ENCODE peak calls at places on chromosomes 5 and 9, in seven cellular contexts. H is SJSA1; S is activated CD8-positive, alpha-beta memory T cell treated with anti-CD3 and anti-CD28 coated beads, Interleukin-2, amount 50 U/mL, for 48 hours; R is tibial artery; C is IMR-90; X is C1 segment of cervical spinal cord; T is breast epithelium. M is an unnamed sample.

GRCh38 chr5:172642046-172642409 is 965 bp downstream of the NEURL1B start:
- DNase-seq in S (no peak), X (no peak), H (peak; percentile 28), R (no peak), C (peak; percentile 21), T (no peak), M (no peak)

GRCh38 chr5:62720036-62720441 is 141.4 kb downstream of the LRRC70 start:
- DNase-seq in R (no peak), H (no peak), C (peak; percentile 21), X (no peak), T (no peak), S (no peak), M (peak; percentile 1)

GRCh38 chr5:32420506-32420905 is 24.0 kb downstream of the ZFR start:
- DNase-seq in H (no peak), S (no peak), T (no peak), X (no peak), R (no peak), C (peak; percentile 59), M (no peak)

GRCh38 chr5:169009171-169009570 is 291.8 kb downstream of the SLIT3 start:
- DNase-seq in S (no peak), R (no peak), C (no peak), H (no peak), X (no peak), T (no peak), M (no peak)

GRCh38 chr5:37771731-37772130 is 68.1 kb downstream of the GDNF start:
- DNase-seq in X (no peak), R (no peak), S (no peak), H (peak; percentile 98), T (no peak), C (peak; percentile 98), M (peak; percentile 71)

GRCh38 chr5:36507332-36507952 is 99.0 kb upstream of the SLC1A3 start:
- DNase-seq in R (peak; percentile 81), S (peak; percentile 90), T (peak; percentile 80), X (peak; percentile 5), H (peak; percentile 65), C (peak; percentile 57), M (peak; percentile 52)

GRCh38 chr5:179974281-179974945 is 66.7 kb upstream of the TBC1D9B start:
- DNase-seq in R (no peak), T (no peak), S (no peak), C (no peak), X (no peak), H (no peak), M (no peak)

GRCh38 chr9:91185193-91185886 is 176.4 kb downstream of the AUH start:
- DNase-seq in H (no peak), S (no peak), C (no peak), X (no peak), R (peak; percentile 29), T (no peak), M (no peak)

GRCh38 chr9:34554211-34555001 is 31.6 kb upstream of the ENHO start:
- DNase-seq in X (no peak), H (no peak), R (peak; percentile 32), C (no peak), T (no peak), S (no peak), M (no peak)

GRCh38 chr5:72505026-72505425 is 2.2 kb downstream of the ZNF366 start:
- DNase-seq in X (no peak), T (no peak), S (no peak), R (no peak), C (no peak), H (no peak), M (no peak)

GRCh38 chr9:129436751-129437625 is 183.9 kb downstream of the C9orf50 start:
- DNase-seq in C (peak; percentile 57), X (no peak), H (peak; percentile 27), R (peak; percentile 86), T (no peak), S (no peak), M (no peak)

GRCh38 chr9:27701664-27702063 is 128.4 kb upstream of the C9orf72 start:
- DNase-seq in C (no peak), T (no peak), X (no peak), R (peak; percentile 65), H (no peak), S (no peak), M (no peak)

GRCh38 chr5:56838409-56839039 is 23.2 kb downstream of the MAP3K1 start:
- DNase-seq in R (no peak), X (no peak), T (no peak), S (no peak), C (peak; percentile 74), H (peak; percentile 73), M (no peak)

GRCh38 chr9:109421034-109421700 is 76.9 kb downstream of the PTPN3 start:
- DNase-seq in X (no peak), T (no peak), R (no peak), H (no peak), S (no peak), C (no peak), M (no peak)

GRCh38 chr9:81028504-81028903 is 660.8 kb downstream of the TLE1 start:
- DNase-seq in R (no peak), S (no peak), X (no peak), T (no peak), H (peak; percentile 89), C (peak; percentile 97), M (peak; percentile 31)